ENCODE peak calls at places on chromosome 9, in six cellular contexts. C is keratinocyte; V is stimulated activated CD4-positive, alpha-beta T cell treated with anti-CD3 and anti-CD28 coated beads, TNF-alpha, amount 100 ng/mL, for 24 hours; F is M059J; B is iris pigment epithelial cell; L is activated naive CD4-positive, alpha-beta T cell. T is an unnamed sample.

GRCh38 chr9:122810306-122810946 is 10.5 kb downstream of the OR1K1 start:
- DNase-seq in C (no peak), V (peak; percentile 66), F (peak; percentile 77), B (peak; percentile 69), L (peak; percentile 59), T (peak; percentile 69)

GRCh38 chr9:138068601-138069035 is 191.0 kb downstream of the CACNA1B start:
- DNase-seq in C (no peak), V (no peak), F (no peak), B (no peak), L (no peak), T (peak; percentile 28)

GRCh38 chr9:136178061-136178772 is 26.7 kb downstream of the LHX3 start:
- DNase-seq in C (no peak), V (no peak), F (no peak), B (no peak), L (no peak), T (no peak)

GRCh38 chr9:93588641-93589609 is 12.5 kb downstream of the PHF2 start:
- DNase-seq in C (no peak), V (no peak), F (no peak), B (no peak), L (no peak), T (peak; percentile 23)

GRCh38 chr9:77819672-77820071 is 171.6 kb upstream of the GNA14 start:
- DNase-seq in C (no peak), V (no peak), F (no peak), B (no peak), L (no peak), T (no peak)

GRCh38 chr9:98047002-98047401 is 9.5 kb upstream of the NANS start:
- DNase-seq in C (no peak), V (no peak), F (no peak), B (no peak), L (no peak), T (no peak)

GRCh38 chr9:69078581-69078980 is 43.0 kb downstream of the FXN start:
- DNase-seq in C (no peak), V (no peak), F (peak; percentile 5), B (peak; percentile 58), L (no peak), T (peak; percentile 80)

GRCh38 chr9:131432597-131433301 is 38.9 kb downstream of the PRRC2B start:
- DNase-seq in C (no peak), V (no peak), F (peak; percentile 88), B (peak; percentile 78), L (no peak), T (no peak)

GRCh38 chr9:136326777-136327312 is 494 bp upstream of the GPSM1 start:
- DNase-seq in C (no peak), V (no peak), F (no peak), B (no peak), L (no peak), T (no peak)

GRCh38 chr9:82903503-82903902 is 159.4 kb downstream of the RASEF start:
- DNase-seq in C (no peak), V (no peak), F (no peak), B (peak; percentile 20), L (no peak), T (no peak)

GRCh38 chr9:120755827-120756434 is 37.3 kb downstream of the FBXW2 start:
- DNase-seq in C (peak; percentile 11), V (peak; percentile 45), F (peak; percentile 55), B (no peak), L (peak; percentile 29), T (no peak)

GRCh38 chr9:111945216-111945615 is 48.6 kb downstream of the UGCG start:
- DNase-seq in C (no peak), V (peak; percentile 25), F (peak; percentile 61), B (peak; percentile 81), L (no peak), T (no peak)

GRCh38 chr9:125904155-125904841 is 157.1 kb downstream of the PBX3 start:
- DNase-seq in C (no peak), V (no peak), F (peak; percentile 48), B (no peak), L (no peak), T (no peak)

GRCh38 chr9:10135553-10135952 is 477.2 kb downstream of the PTPRD start:
- DNase-seq in C (no peak), V (no peak), F (no peak), B (no peak), L (no peak), T (no peak)

T was measured in left lobe of liver.